ENCODE peak calls at places on chromosomes 6 and 20, in eight cellular contexts. M is GM12865; G is NCI-H69; Y is ecto neural progenitor cell; Q is tibial nerve; N is ureter; V is NAMALWA; F is activated T-cell treated with anti-CD3 and anti-CD28 coated beads, Interleukin-2, amount 50 U/mL, for 72 hours. R is an unnamed sample.

GRCh38 chr20:10216146-10216741 is 2.4 kb upstream of the SNAP25 start:
- DNase-seq in M (no peak), G (peak), Y (no peak), Q (no peak), N (no peak), V (no peak), F (no peak), R (no peak)

GRCh38 chr20:38412877-38413577 is 22.1 kb downstream of the SNHG17 start:
- DNase-seq in M (no peak), G (no peak), Y (no peak), Q (no peak), N (no peak), V (no peak), F (no peak), R (no peak)

GRCh38 chr20:19252670-19253120 is 40.3 kb downstream of the SLC24A3 start:
- DNase-seq in M (no peak), G (no peak), Y (no peak), Q (no peak), N (peak), V (no peak), F (no peak), R (peak)

GRCh38 chr6:84411060-84411629 is 183.7 kb upstream of the CEP162 start:
- DNase-seq in M (no peak), G (peak), Y (no peak), Q (no peak), N (no peak), V (no peak), F (no peak), R (peak)

GRCh38 chr6:164303092-164304007 is 888.8 kb downstream of the QKI start:
- DNase-seq in M (peak), G (no peak), Y (no peak), Q (peak), N (no peak), V (no peak), F (no peak), R (peak)

GRCh38 chr6:112502348-112503130 is 155.4 kb downstream of the RFPL4B start:
- DNase-seq in M (no peak), G (peak), Y (no peak), Q (no peak), N (no peak), V (peak), F (no peak), R (no peak)

GRCh38 chr6:135163440-135163738 is 17.7 kb upstream of the MYB start:
- DNase-seq in M (peak), G (no peak), Y (no peak), Q (no peak), N (no peak), V (peak), F (peak), R (no peak)

GRCh38 chr6:105994522-105995402 is 91.4 kb upstream of the PRDM1 start:
- DNase-seq in M (peak), G (peak), Y (peak), Q (peak), N (peak), V (no peak), F (peak), R (peak)

GRCh38 chr6:90463359-90463758 is 123.5 kb downstream of the MAP3K7 start:
- DNase-seq in M (peak), G (no peak), Y (no peak), Q (no peak), N (no peak), V (no peak), F (peak), R (no peak)

GRCh38 chr6:63807056-63807455 is 171.5 kb downstream of the PHF3 start:
- DNase-seq in M (no peak), G (no peak), Y (no peak), Q (no peak), N (no peak), V (no peak), F (no peak), R (no peak)

GRCh38 chr20:4134355-4134834 is 119.0 kb upstream of the RNF24 start:
- DNase-seq in M (no peak), G (no peak), Y (no peak), Q (no peak), N (no peak), V (no peak), F (no peak), R (no peak)

GRCh38 chr6:22366214-22366613 is 69.4 kb upstream of the PRL start:
- DNase-seq in M (no peak), G (no peak), Y (no peak), Q (no peak), N (no peak), V (no peak), F (no peak), R (peak)

GRCh38 chr20:45781391-45781931 is 10.2 kb downstream of the WFDC3 start:
- DNase-seq in M (no peak), G (no peak), Y (no peak), Q (no peak), N (peak), V (no peak), F (no peak), R (peak)

GRCh38 chr6:89413006-89413400 is 930 bp upstream of the RRAGD start:
- DNase-seq in M (no peak), G (peak), Y (no peak), Q (no peak), N (peak), V (no peak), F (no peak), R (no peak)

GRCh38 chr20:400121-400450 is 8.0 kb upstream of the RBCK1 start:
- DNase-seq in M (no peak), G (peak), Y (no peak), Q (no peak), N (no peak), V (no peak), F (no peak), R (no peak)

GRCh38 chr20:10856237-10856636 is 182.4 kb upstream of the JAG1 start:
- DNase-seq in M (no peak), G (no peak), Y (no peak), Q (no peak), N (no peak), V (no peak), F (no peak), R (no peak)

GRCh38 chr20:44627364-44628010 is 24.0 kb downstream of the ADA start:
- DNase-seq in M (no peak), G (no peak), Y (no peak), Q (no peak), N (no peak), V (no peak), F (no peak), R (no peak)

GRCh38 chr20:40294747-40295146 is 394.3 kb downstream of the MAFB start:
- DNase-seq in M (no peak), G (no peak), Y (no peak), Q (no peak), N (no peak), V (no peak), F (no peak), R (no peak)

GRCh38 chr6:165653196-165653595 is 9.8 kb downstream of the PDE10A start:
- DNase-seq in M (no peak), G (no peak), Y (no peak), Q (no peak), N (no peak), V (no peak), F (no peak), R (no peak)